ENCODE peak calls at places on chromosomes 7 and 10, in five cellular contexts. I is HepG2, L is K562, S is endothelial cell of umbilical vein, K is SK-N-SH. H is an unnamed sample.

GRCh38 chr7:119175916-119176627 is 951.6 kb downstream of the ANKRD7 start:
- DNase-seq in S (peak; percentile 34), L (peak; percentile 19), I (peak; percentile 67), K (peak; percentile 26), H (peak; percentile 96)

GRCh38 chr10:28291881-28292297 is 11.0 kb downstream of the MPP7 start:
- DNase-seq in L (no peak), S (no peak), I (no peak), K (no peak), H (no peak)

GRCh38 chr7:96126382-96126781 is 195.5 kb downstream of the SLC25A13 start:
- DNase-seq in K (no peak), S (no peak), L (no peak), I (peak; percentile 79), H (no peak)

GRCh38 chr10:135601-136464 is 578 bp downstream of the ZMYND11 start:
- DNase-seq in I (peak; percentile 25), K (peak; percentile 75), S (peak; percentile 64), L (peak; percentile 59), H (no peak)

GRCh38 chr10:36336315-36336714 is 694.2 kb upstream of the FZD8 start:
- DNase-seq in L (no peak), K (no peak), I (no peak), S (no peak), H (no peak)

GRCh38 chr7:106731207-106731606 is 70.2 kb upstream of the CCDC71L start:
- DNase-seq in L (no peak), I (no peak), S (peak; percentile 96), K (no peak), H (no peak)

GRCh38 chr7:107559864-107560263 is 3.9 kb downstream of the COG5 start:
- DNase-seq in K (no peak), S (peak; percentile 57), I (no peak), L (no peak), H (no peak)

GRCh38 chr7:18408868-18409267 is 86.7 kb upstream of the HDAC9 start:
- DNase-seq in I (no peak), K (no peak), L (no peak), S (no peak), H (no peak)

GRCh38 chr10:21702633-21703111 is 168.6 kb downstream of the MLLT10 start:
- DNase-seq in K (no peak), S (no peak), L (no peak), I (no peak), H (no peak)

GRCh38 chr7:119341822-119342221 is 931.2 kb upstream of the KCND2 start:
- DNase-seq in I (no peak), L (no peak), S (no peak), K (no peak), H (no peak)

GRCh38 chr7:48042216-48042615 is 6.9 kb downstream of the C7orf57 start:
- DNase-seq in K (no peak), L (no peak), I (no peak), S (peak; percentile 23), H (no peak)

GRCh38 chr7:98551541-98552273 is 65.4 kb upstream of the NPTX2 start:
- DNase-seq in I (no peak), L (no peak), K (no peak), S (no peak), H (no peak)

GRCh38 chr7:69309601-69310000 is 288.7 kb upstream of the AUTS2 start:
- DNase-seq in S (no peak), I (no peak), L (no peak), K (no peak), H (no peak)

GRCh38 chr7:83648464-83649241 is at the start of gene SEMA3E:
- DNase-seq in S (peak; percentile 36), K (no peak), I (no peak), L (no peak), H (no peak)

GRCh38 chr10:3782456-3783312 is 2.3 kb downstream of the KLF6 start:
- DNase-seq in I (peak; percentile 82), K (peak; percentile 48), S (peak; percentile 95), L (peak; percentile 74), H (no peak)

DNA sequence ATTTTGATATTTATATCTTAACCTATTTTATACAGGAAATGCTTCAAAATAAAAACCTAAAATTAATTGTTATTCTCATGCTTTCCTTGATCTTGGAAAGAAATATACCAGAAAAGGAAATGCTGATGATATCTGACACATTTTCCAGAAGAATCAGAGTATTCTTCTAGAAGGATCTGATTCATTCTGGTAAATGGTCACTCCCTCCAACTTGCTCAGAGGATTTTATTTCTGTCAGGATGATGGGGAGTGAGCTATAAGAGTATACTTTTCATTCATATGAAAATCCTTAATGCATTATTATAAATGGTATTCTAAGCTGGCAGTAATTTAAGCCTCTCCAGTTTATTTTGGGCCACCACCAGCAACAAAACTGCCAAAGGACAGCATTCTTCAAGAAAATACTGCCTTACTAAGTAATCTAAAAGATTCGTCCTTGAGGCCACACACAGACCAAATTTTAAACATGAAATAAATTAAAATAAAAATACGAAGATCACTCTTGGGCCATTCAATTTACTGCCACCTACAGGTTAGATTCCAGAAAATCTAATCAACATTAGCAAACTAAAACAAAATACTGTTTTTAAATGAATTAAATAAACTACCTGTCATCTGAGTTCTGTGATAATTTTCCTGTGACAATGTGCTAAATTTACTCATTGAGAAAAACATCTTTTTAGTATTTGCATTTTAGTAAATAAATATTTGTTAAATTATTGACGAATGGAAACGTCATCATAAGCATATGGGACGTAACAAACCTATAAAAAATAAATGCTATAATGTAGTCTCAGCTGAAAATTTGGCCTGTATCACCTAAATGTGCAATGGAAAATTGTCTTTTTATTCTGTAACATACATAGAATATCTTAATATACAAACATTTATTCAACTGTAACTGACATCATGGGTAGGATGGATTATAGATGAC is 71.9 kb downstream of the ITGB8 start:
- DNase-seq in L (no peak), I (no peak), K (no peak), S (peak; percentile 55), H (no peak)
- H3K27ac ChIP-seq in L (no peak overlapping the region), I (no peak overlapping the region), K (no peak overlapping the region), S (no peak overlapping the region), H (peak overlapping the region; percentile 23)

DNA sequence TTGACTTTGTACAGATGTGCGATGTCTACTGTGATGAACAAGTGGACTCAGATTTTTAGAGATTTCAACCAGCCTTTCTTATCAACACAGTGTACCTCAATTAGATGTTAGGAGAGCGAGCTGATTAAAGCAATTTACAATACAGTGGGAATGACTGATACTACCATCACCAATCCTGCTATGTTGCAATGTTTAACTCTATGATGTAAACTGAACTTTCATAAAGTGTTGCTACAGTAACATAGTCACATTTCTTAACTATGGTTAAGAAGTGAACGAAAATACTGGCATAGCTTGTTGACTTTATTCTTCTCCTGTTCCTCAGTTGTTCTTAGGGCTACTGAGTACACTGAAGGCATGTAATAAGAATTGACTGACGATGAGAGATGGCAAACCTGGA is 139.8 kb downstream of the MYOF start:
- DNase-seq in L (no peak), K (no peak), S (no peak), I (no peak), H (no peak)
- TF ChIP-seq POLR2AphosphoS5 in L (no peak), K (no peak), S (no peak), I (no peak), H (no peak)

GRCh38 chr10:79138449-79139123 is 69.8 kb downstream of the ZMIZ1 start:
- DNase-seq in I (no peak), K (no peak), L (no peak), S (no peak), H (no peak)
- H3K9ac ChIP-seq in I (no peak overlapping the region), K (no peak overlapping the region), L (no peak overlapping the region), S (no peak overlapping the region), H (no peak overlapping the region)

DNA sequence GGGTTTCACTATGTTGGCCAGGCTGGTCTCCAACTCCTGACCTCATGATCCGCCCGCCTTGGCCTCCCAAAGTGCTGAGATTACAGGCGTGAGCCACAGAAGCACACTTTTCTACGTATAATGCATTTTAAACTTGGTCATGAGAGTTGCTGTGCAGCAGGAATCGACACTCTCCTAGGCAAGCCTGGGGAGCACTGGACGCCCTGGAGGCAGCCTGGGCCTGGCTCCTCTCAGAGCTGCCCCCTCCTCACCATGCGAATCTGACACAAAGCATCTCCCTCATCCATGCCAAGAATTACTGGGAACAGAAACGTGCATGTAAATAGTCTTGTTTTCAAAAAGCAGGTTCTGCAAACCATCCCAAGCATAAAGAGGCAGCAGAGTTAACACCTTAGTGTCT is 69.2 kb downstream of the MAD1L1 start:
- DNase-seq in I (no peak), K (peak; percentile 72), L (no peak), S (no peak), H (no peak)
- H3K27ac ChIP-seq in I (peak overlapping the region; percentile 21), K (peak overlapping the region; percentile 69), L (no peak overlapping the region), S (no peak overlapping the region), H (no peak overlapping the region)

GRCh38 chr7:33671521-33672262 is 233.6 kb upstream of the BMPER start:
- DNase-seq in S (peak; percentile 33), I (no peak), K (no peak), L (no peak), H (no peak)

GRCh38 chr7:33666526-33666925 is 238.8 kb upstream of the BMPER start:
- DNase-seq in S (no peak), L (no peak), I (no peak), K (no peak), H (no peak)

GRCh38 chr7:33673029-33673700 is 232.2 kb upstream of the BMPER start:
- DNase-seq in K (no peak), I (no peak), S (no peak), L (no peak), H (no peak)

GRCh38 chr7:33667261-33667660 is 238.1 kb upstream of the BMPER start:
- DNase-seq in K (no peak), I (no peak), L (no peak), S (peak; percentile 22), H (no peak)

GRCh38 chr7:33669251-33669670 is 236.1 kb upstream of the BMPER start:
- DNase-seq in I (peak; percentile 70), K (no peak), L (no peak), S (peak; percentile 93), H (no peak)
- TF ChIP-seq POLR2AphosphoS5 in I (no peak), K (no peak), L (no peak), S (peak; percentile 82), H (no peak)

DNA sequence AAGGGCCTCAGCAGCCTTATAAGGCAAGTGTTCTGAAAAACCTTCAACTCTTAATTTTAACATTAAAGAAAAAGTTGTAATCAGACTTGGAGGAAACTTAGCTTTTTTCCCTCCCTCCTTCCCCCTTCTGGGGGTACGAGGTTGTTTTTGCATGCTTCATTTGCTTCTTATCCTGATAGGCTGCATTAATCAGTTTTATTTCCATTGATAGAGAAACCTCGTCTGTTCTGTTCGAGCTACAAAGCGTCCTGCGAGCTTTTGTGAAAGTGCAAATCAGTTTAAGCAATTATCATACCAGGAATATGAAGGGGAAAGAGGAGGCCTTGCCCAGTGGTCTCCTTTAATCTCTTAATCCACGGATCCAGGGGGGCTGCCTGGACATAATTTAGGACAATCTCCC is 7.5 kb downstream of the EMX2 start:
- DNase-seq in K (no peak), I (no peak), L (no peak), S (no peak), H (no peak)
- H3K9ac ChIP-seq in K (no peak overlapping the region), I (no peak overlapping the region), L (no peak overlapping the region), S (no peak overlapping the region), H (no peak overlapping the region)

H was measured in SK-N-MC.